ENCODE peak calls at places on chromosomes 1 and 21, in eight cellular contexts. H is dorsolateral prefrontal cortex; V is CD8-positive, alpha-beta memory T cell; E is stomach; T is ovary; S is OCI-LY7; I is pancreas; W is right cardiac atrium. U is an unnamed sample.
A peak's percentile ranks its signal among the peaks of the same experiment; 100 is the strongest.

GRCh38 chr1:205939690-205940330 is 3.4 kb downstream of the SLC26A9 start:
- DNase-seq in W (no peak), T (no peak), S (peak; percentile 33), V (no peak), I (peak; percentile 63), E (peak; percentile 68), H (no peak), U (peak; percentile 53)

GRCh38 chr21:31354604-31355443 is 10.8 kb upstream of the TIAM1 start:
- DNase-seq in H (no peak), W (no peak), T (no peak), S (no peak), V (peak; percentile 21), E (peak; percentile 55), I (no peak), U (no peak)

GRCh38 chr1:185654199-185654951 is 79.8 kb upstream of the HMCN1 start:
- DNase-seq in V (no peak), T (no peak), S (no peak), I (no peak), W (no peak), H (no peak), E (no peak), U (no peak)

GRCh38 chr1:204128464-204128963 is 23.3 kb downstream of the ETNK2 start:
- DNase-seq in E (no peak), S (peak; percentile 30), T (no peak), H (no peak), I (no peak), W (no peak), V (no peak), U (no peak)

GRCh38 chr1:8720347-8720746 is 97.1 kb downstream of the RERE start:
- DNase-seq in H (no peak), T (no peak), I (no peak), E (no peak), S (no peak), V (no peak), W (no peak), U (no peak)

GRCh38 chr1:93567255-93567918 is 114.2 kb downstream of the BCAR3 start:
- DNase-seq in I (no peak), V (no peak), H (no peak), E (no peak), T (no peak), W (peak; percentile 74), S (no peak), U (no peak)

GRCh38 chr1:115426271-115426771 is 88.3 kb upstream of the NGF start:
- DNase-seq in I (peak; percentile 37), S (no peak), E (no peak), T (peak; percentile 24), V (no peak), H (no peak), W (peak; percentile 84), U (no peak)

GRCh38 chr1:109750920-109751319 is 10.1 kb upstream of the GSTM3 start:
- DNase-seq in S (no peak), H (no peak), T (no peak), I (no peak), E (no peak), V (no peak), W (no peak), U (no peak)

GRCh38 chr21:33231526-33231925 is 1.8 kb downstream of the IFNAR2 start:
- DNase-seq in V (no peak), I (no peak), S (no peak), T (no peak), H (no peak), W (no peak), E (no peak), U (no peak)
- H3K27ac ChIP-seq in V (peak overlapping the region; percentile 81), I (peak overlapping the region; percentile 84), S (peak overlapping the region; percentile 76), T (no peak overlapping the region), H (peak overlapping the region; percentile 38), W (no peak overlapping the region), E (peak overlapping the region; percentile 96), U (no peak overlapping the region)

DNA sequence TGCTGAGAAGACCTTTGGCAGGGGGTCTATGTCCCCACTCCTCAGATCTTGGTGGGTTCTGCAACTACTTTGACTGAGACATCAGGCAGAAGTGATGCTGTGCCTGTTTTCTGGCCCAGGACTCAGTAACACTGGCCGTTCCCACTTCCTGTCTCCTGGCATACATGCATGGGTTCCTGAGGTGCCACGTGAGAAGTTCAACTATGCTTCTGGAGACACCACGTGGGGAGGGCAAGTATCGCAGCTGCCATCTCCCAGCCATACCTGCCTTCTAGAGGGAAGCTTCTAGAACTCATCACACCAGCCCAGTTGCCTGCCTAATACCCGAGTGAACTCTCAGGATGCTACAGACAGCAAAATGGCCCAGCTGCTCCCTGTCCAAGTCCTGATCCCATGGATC is 65.8 kb downstream of the TRABD2B start:
- DNase-seq in S (peak; percentile 17), W (no peak), T (no peak), I (peak; percentile 52), V (no peak), H (no peak), E (peak; percentile 60), U (peak; percentile 39)
- H3K27ac ChIP-seq in S (no peak overlapping the region), W (no peak overlapping the region), T (no peak overlapping the region), I (no peak overlapping the region), V (no peak overlapping the region), H (no peak overlapping the region), E (no peak overlapping the region), U (no peak overlapping the region)

DNA sequence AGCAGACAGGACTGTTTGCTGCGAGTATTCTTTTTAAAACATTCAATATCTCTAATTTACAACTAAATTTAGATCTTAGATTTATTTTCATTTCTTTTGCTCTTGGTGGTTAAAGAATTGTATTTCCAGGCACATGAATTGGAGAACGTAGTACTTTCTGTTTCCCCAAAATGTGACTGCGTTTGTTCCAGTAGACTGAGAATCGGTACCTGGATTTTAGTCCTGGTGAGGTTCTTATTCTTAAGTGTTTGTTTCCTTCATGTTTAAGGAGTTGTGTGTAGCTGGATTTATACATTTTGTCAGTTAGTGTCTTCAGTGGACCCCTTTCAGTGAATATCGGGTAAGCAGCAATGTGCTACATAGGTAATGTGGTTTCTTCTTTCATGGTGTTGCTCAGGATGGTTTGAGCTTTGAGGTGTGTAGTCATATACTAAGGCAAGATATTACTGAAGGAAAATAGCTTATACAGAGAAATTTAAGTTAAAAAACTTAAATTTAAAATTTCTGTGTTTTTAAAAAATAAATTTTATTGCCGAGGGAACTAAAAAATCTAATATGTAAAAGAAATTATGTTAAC is 6.8 kb downstream of the MIER1 start:
- DNase-seq in I (no peak), W (no peak), T (no peak), V (no peak), S (peak; percentile 36), H (no peak), E (no peak), U (no peak)
- H3K27ac ChIP-seq in I (peak overlapping the region; percentile 90), W (no peak overlapping the region), T (peak overlapping the region; percentile 96), V (peak overlapping the region; percentile 94), S (peak overlapping the region; percentile 86), H (peak overlapping the region; percentile 91), E (peak overlapping the region; percentile 100), U (no peak overlapping the region)

GRCh38 chr1:154735801-154736163 is 127.8 kb upstream of the ADAR start:
- DNase-seq in E (no peak), I (no peak), T (no peak), V (no peak), S (no peak), W (no peak), H (no peak), U (no peak)
- H3K27ac ChIP-seq in E (no peak overlapping the region), I (no peak overlapping the region), T (no peak overlapping the region), V (no peak overlapping the region), S (no peak overlapping the region), W (no peak overlapping the region), H (no peak overlapping the region), U (no peak overlapping the region)

GRCh38 chr1:18666317-18666920 is 35.8 kb downstream of the PAX7 start:
- DNase-seq in V (no peak), W (no peak), S (no peak), H (no peak), T (no peak), I (peak; percentile 21), E (peak; percentile 34), U (peak; percentile 65)

GRCh38 chr1:18661404-18662285 is 31.0 kb downstream of the PAX7 start:
- DNase-seq in H (no peak), I (no peak), W (no peak), T (no peak), E (no peak), S (no peak), V (no peak), U (no peak)

GRCh38 chr1:18658831-18659230 is 28.2 kb downstream of the PAX7 start:
- DNase-seq in H (no peak), E (no peak), S (no peak), T (no peak), I (no peak), V (no peak), W (no peak), U (no peak)

GRCh38 chr1:18657436-18658179 is 27.0 kb downstream of the PAX7 start:
- DNase-seq in E (no peak), V (no peak), S (no peak), W (no peak), T (no peak), H (no peak), I (no peak), U (no peak)

DNA sequence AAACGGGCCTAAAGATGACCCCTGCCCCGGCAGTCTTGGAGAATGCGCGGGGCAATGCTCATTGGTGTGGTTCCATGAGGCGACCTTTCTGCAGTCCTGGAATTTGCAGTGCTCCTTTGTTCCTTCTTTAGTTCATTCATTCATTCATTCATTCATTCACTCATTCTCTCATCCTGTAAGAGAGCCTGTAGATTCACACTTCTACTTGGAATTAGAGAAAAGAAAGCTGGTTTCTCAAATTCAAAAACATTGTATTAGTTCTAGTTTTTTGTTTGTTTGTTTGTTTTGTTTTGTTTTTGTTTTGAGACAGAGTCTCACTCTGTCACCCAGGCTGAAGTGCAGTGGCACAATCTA is 31.6 kb downstream of the PAX7 start:
- DNase-seq in I (no peak), S (no peak), E (no peak), V (no peak), T (no peak), H (no peak), W (no peak), U (no peak)
- H3K27ac ChIP-seq in I (no peak overlapping the region), S (no peak overlapping the region), E (no peak overlapping the region), V (no peak overlapping the region), T (no peak overlapping the region), H (no peak overlapping the region), W (no peak overlapping the region), U (no peak overlapping the region)

GRCh38 chr1:213106298-213106697 is 55.3 kb downstream of the RPS6KC1 start:
- DNase-seq in V (no peak), H (no peak), S (no peak), I (no peak), E (no peak), W (no peak), T (no peak), U (no peak)
- H3K27ac ChIP-seq in V (no peak overlapping the region), H (no peak overlapping the region), S (no peak overlapping the region), I (no peak overlapping the region), E (no peak overlapping the region), W (no peak overlapping the region), T (no peak overlapping the region), U (no peak overlapping the region)

U was measured in lung.